ENCODE peak calls at places on chromosomes 3 and 15, in five cellular contexts. One of them, this sample, is unnamed.

GRCh38 chr3:172707967-172708366 is 2.9 kb downstream of the NCEH1 start:
- DNase-seq in HepG2: no peak
- DNase-seq in psoas muscle: no peak
- DNase-seq in suprapubic skin: no peak
- DNase-seq in AG04450: peak; percentile 39
- DNase-seq in this sample: no peak

GRCh38 chr3:8596706-8597514 is 47.7 kb downstream of the SSUH2 start:
- DNase-seq in HepG2: no peak
- DNase-seq in psoas muscle: peak; percentile 57
- DNase-seq in suprapubic skin: no peak
- DNase-seq in AG04450: no peak
- DNase-seq in this sample: no peak

GRCh38 chr3:127423856-127424765 is 136.3 kb upstream of the PRR20G start:
- DNase-seq in HepG2: no peak
- DNase-seq in psoas muscle: no peak
- DNase-seq in suprapubic skin: peak; percentile 54
- DNase-seq in AG04450: no peak
- DNase-seq in this sample: no peak

GRCh38 chr15:67831363-67831762 is 6.1 kb downstream of the SKOR1 start:
- DNase-seq in HepG2: no peak
- DNase-seq in psoas muscle: no peak
- DNase-seq in suprapubic skin: no peak
- DNase-seq in AG04450: no peak
- DNase-seq in this sample: no peak

GRCh38 chr15:57025264-57025939 is 107.0 kb downstream of the TCF12 start:
- DNase-seq in HepG2: no peak
- DNase-seq in psoas muscle: no peak
- DNase-seq in suprapubic skin: no peak
- DNase-seq in AG04450: no peak
- DNase-seq in this sample: no peak

GRCh38 chr3:66615643-66616301 is 115.0 kb upstream of the LRIG1 start:
- DNase-seq in HepG2: no peak
- DNase-seq in psoas muscle: no peak
- DNase-seq in suprapubic skin: no peak
- DNase-seq in AG04450: peak; percentile 50
- DNase-seq in this sample: no peak

GRCh38 chr3:121855555-121855954 is 20.5 kb downstream of the EAF2 start:
- DNase-seq in HepG2: peak; percentile 15
- DNase-seq in psoas muscle: no peak
- DNase-seq in suprapubic skin: no peak
- DNase-seq in AG04450: no peak
- DNase-seq in this sample: no peak

GRCh38 chr3:42735609-42736008 is 33.0 kb upstream of the HHATL start:
- DNase-seq in HepG2: no peak
- DNase-seq in psoas muscle: no peak
- DNase-seq in suprapubic skin: peak; percentile 65
- DNase-seq in AG04450: no peak
- DNase-seq in this sample: no peak

GRCh38 chr3:152392474-152392873 is 123.7 kb downstream of the MBNL1 start:
- DNase-seq in HepG2: no peak
- DNase-seq in psoas muscle: no peak
- DNase-seq in suprapubic skin: no peak
- DNase-seq in AG04450: no peak
- DNase-seq in this sample: no peak

GRCh38 chr3:72728958-72729467 is 119.2 kb downstream of the SHQ1 start:
- DNase-seq in HepG2: peak; percentile 52
- DNase-seq in psoas muscle: no peak
- DNase-seq in suprapubic skin: no peak
- DNase-seq in AG04450: no peak
- DNase-seq in this sample: no peak

GRCh38 chr15:33729648-33730047 is 238.6 kb upstream of the CHRM5 start:
- DNase-seq in HepG2: peak; percentile 7
- DNase-seq in psoas muscle: no peak
- DNase-seq in suprapubic skin: no peak
- DNase-seq in AG04450: no peak
- DNase-seq in this sample: no peak

GRCh38 chr3:197132916-197133530 is 103.4 kb upstream of the MELTF start:
- DNase-seq in HepG2: no peak
- DNase-seq in psoas muscle: no peak
- DNase-seq in suprapubic skin: no peak
- DNase-seq in AG04450: no peak
- DNase-seq in this sample: no peak

GRCh38 chr3:150970665-150971327 is 1.7 kb downstream of the CLRN1 start:
- DNase-seq in HepG2: no peak
- DNase-seq in psoas muscle: no peak
- DNase-seq in suprapubic skin: no peak
- DNase-seq in AG04450: peak; percentile 15
- DNase-seq in this sample: no peak

GRCh38 chr15:76199106-76200082 is 111.9 kb downstream of the ETFA start:
- DNase-seq in HepG2: no peak
- DNase-seq in psoas muscle: peak; percentile 88
- DNase-seq in suprapubic skin: peak; percentile 70
- DNase-seq in AG04450: peak; percentile 33
- DNase-seq in this sample: peak; percentile 79

GRCh38 chr15:80599359-80599758 is 95.8 kb upstream of the ABHD17C start:
- DNase-seq in HepG2: no peak
- DNase-seq in psoas muscle: no peak
- DNase-seq in suprapubic skin: no peak
- DNase-seq in AG04450: peak; percentile 53
- DNase-seq in this sample: no peak

GRCh38 chr3:48222616-48223513 is at the start of gene CAMP:
- DNase-seq in HepG2: peak; percentile 70
- DNase-seq in psoas muscle: peak; percentile 65
- DNase-seq in suprapubic skin: no peak
- DNase-seq in AG04450: no peak
- DNase-seq in this sample: peak; percentile 25

GRCh38 chr15:39304201-39304841 is 276.6 kb upstream of the THBS1 start:
- DNase-seq in HepG2: no peak
- DNase-seq in psoas muscle: no peak
- DNase-seq in suprapubic skin: no peak
- DNase-seq in AG04450: peak; percentile 98
- DNase-seq in this sample: no peak

GRCh38 chr3:29183346-29184087 is 97.4 kb upstream of the RBMS3 start:
- DNase-seq in HepG2: no peak
- DNase-seq in psoas muscle: no peak
- DNase-seq in suprapubic skin: no peak
- DNase-seq in AG04450: no peak
- DNase-seq in this sample: no peak

GRCh38 chr15:53917109-53917508 is 61.1 kb upstream of the UNC13C start:
- DNase-seq in HepG2: no peak
- DNase-seq in psoas muscle: no peak
- DNase-seq in suprapubic skin: no peak
- DNase-seq in AG04450: no peak
- DNase-seq in this sample: no peak

GRCh38 chr3:53938645-53939044 is 47.0 kb upstream of the SELENOK start:
- DNase-seq in HepG2: peak; percentile 25
- DNase-seq in psoas muscle: no peak
- DNase-seq in suprapubic skin: no peak
- DNase-seq in AG04450: no peak
- DNase-seq in this sample: no peak

DNA sequence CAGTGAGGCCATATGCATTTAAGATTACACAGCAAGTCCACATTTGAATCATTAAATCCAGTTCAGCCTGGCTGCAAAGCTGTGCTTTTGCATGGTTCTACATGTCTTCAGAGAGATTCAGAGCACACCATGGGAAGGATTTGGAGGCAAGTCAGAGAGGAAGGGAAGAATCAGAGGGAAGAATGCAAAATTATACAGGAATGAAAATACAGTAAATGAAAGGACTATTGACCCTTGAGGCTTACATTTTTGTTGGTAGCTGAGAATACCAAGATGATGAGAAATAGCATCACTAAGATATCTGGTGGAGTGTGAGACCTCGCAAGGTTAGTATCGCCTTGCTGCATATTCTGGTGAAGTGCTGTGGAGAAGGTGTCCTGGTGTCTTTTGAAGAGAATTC is 13.8 kb downstream of the FILIP1L start:
- DNase-seq in HepG2: no peak
- DNase-seq in psoas muscle: no peak
- DNase-seq in suprapubic skin: no peak
- DNase-seq in AG04450: no peak
- DNase-seq in this sample: no peak
- H3K27ac ChIP-seq in HepG2: no peak overlapping the region
- H3K27ac ChIP-seq in psoas muscle: peak overlapping the region; percentile 84
- H3K27ac ChIP-seq in suprapubic skin: no peak overlapping the region
- H3K27ac ChIP-seq in AG04450: no peak overlapping the region
- H3K27ac ChIP-seq in this sample: no peak overlapping the region

DNA sequence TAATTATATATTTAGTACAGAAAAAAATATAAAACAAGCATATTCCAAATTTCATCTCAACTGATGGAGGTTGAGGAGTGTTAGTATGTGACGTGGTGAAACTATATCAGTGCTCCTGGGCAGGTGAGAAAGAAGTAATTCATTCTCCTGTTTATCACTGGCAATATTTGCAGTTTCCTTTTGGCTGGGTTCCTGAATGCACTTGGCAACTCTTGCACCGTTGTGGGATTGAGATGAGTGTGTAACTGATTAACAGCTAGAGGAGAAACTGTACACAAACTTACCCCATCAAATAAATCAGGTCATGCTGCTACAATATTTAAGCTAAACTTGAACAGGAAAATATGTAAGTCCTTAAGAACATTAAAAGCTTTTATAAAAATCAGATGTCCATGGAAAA is 2.1 kb upstream of the ATP13A4 start:
- DNase-seq in HepG2: no peak
- DNase-seq in psoas muscle: no peak
- DNase-seq in suprapubic skin: no peak
- DNase-seq in AG04450: no peak
- DNase-seq in this sample: no peak
- H3K27me3 ChIP-seq in HepG2: peaks cover 3% of the 10 kb centered on the region
- H3K27me3 ChIP-seq in psoas muscle: no peaks in the 10 kb centered on the region
- H3K27me3 ChIP-seq in suprapubic skin: no peaks in the 10 kb centered on the region
- H3K27me3 ChIP-seq in AG04450: no peaks in the 10 kb centered on the region
- H3K27me3 ChIP-seq in this sample: no peaks in the 10 kb centered on the region

DNA sequence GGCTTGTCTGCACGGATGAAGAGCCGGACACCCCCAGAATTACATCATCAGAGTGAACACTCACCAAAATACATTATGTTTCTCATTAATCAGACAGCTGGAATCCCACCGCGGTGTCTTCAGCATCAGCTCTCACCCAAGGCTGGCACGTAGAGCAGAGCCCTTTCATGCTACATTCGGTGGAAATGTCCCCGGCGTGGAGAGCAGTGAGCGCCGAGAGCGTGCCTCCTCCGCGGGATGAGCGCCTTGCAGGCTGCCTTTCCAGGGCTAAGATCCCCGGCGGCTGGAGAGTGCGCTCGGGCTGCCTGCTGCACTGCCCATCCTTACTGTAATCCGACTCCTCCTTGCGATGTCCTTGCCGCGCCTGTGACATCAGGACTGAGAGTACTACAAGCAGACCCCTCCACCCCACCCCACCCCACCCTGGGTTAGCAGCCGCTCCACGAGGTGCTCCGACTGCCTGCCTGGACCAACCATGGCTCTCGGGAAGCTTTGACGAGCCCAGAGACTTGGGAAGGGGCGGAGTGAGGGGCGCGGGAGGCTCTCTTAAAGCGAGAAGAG is at the start of gene ZNF385D:
- DNase-seq in HepG2: no peak
- DNase-seq in psoas muscle: peak; percentile 61
- DNase-seq in suprapubic skin: peak; percentile 83
- DNase-seq in AG04450: no peak
- DNase-seq in this sample: peak; percentile 17
- H3K4me3 ChIP-seq in HepG2: no peak within 1 kb of the TSS
- H3K4me3 ChIP-seq in psoas muscle: peak within 1 kb of the TSS; percentile 58
- H3K4me3 ChIP-seq in suprapubic skin: peak within 1 kb of the TSS; percentile 43
- H3K4me3 ChIP-seq in AG04450: peak within 1 kb of the TSS; percentile 58
- H3K4me3 ChIP-seq in this sample: peak within 1 kb of the TSS; percentile 10

DNA sequence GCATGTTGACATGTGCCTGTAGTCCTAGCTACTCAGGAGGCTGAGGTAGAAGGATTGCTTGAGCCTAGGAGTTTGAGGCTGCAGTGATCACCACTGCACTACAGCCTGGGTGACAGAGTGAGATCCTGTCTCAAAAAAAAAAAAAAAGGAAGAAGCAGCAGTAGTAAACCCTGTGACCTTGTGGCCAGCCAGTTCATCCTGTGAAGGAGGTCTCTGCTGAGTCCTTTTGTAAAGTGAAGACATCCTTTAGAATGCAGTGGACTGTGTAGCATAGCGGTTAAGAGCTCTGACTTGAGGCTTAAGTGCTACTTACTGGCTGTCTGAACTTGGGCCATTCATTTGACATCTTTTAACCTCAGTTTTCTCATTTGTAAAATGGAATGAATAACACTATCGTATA is 8.3 kb downstream of the EXOSC7 start:
- DNase-seq in HepG2: no peak
- DNase-seq in psoas muscle: no peak
- DNase-seq in suprapubic skin: no peak
- DNase-seq in AG04450: no peak
- DNase-seq in this sample: no peak
- H3K27ac ChIP-seq in HepG2: no peak overlapping the region
- H3K27ac ChIP-seq in psoas muscle: no peak overlapping the region
- H3K27ac ChIP-seq in suprapubic skin: peak overlapping the region; percentile 79
- H3K27ac ChIP-seq in AG04450: no peak overlapping the region
- H3K27ac ChIP-seq in this sample: no peak overlapping the region